ENCODE peak calls at places on chromosomes 11 and 22, in four cellular contexts. R, X, W and U are unnamed samples.

GRCh38 chr22:43343262-43343988 is at the start of gene SCUBE1:
- DNase-seq in R (no peak), X (peak), W (peak), U (no peak)

GRCh38 chr11:61697093-61697492 is 16.9 kb downstream of the DAGLA start:
- DNase-seq in R (no peak), X (no peak), W (no peak), U (no peak)

GRCh38 chr11:27837895-27838563 is 137.8 kb upstream of the BDNF start:
- DNase-seq in R (no peak), X (no peak), W (no peak), U (no peak)

GRCh38 chr22:29028468-29028867 is 33.2 kb downstream of the C22orf31 start:
- DNase-seq in R (no peak), X (no peak), W (no peak), U (no peak)

GRCh38 chr22:23289851-23290724 is 109.8 kb downstream of the BCR start:
- DNase-seq in R (no peak), X (peak), W (no peak), U (no peak)

GRCh38 chr22:22704156-22704946 is 59.9 kb downstream of the GGTLC2 start:
- DNase-seq in R (no peak), X (no peak), W (no peak), U (no peak)

GRCh38 chr11:72309074-72309598 is 65.2 kb upstream of the PHOX2A start:
- DNase-seq in R (no peak), X (no peak), W (no peak), U (no peak)

GRCh38 chr11:111229604-111230003 is 15.9 kb upstream of the POU2AF2 start:
- DNase-seq in R (no peak), X (no peak), W (no peak), U (no peak)

GRCh38 chr22:29219881-29220670 is 14.4 kb downstream of the EMID1 start:
- DNase-seq in R (no peak), X (no peak), W (no peak), U (peak)

GRCh38 chr11:30346068-30346688 is 23.3 kb downstream of the ARL14EP start:
- DNase-seq in R (peak), X (peak), W (no peak), U (peak)

GRCh38 chr11:60899021-60899936 is 7.1 kb downstream of the PRPF19 start:
- DNase-seq in R (peak), X (peak), W (no peak), U (no peak)

GRCh38 chr11:127345819-127346459 is 345.4 kb upstream of the KIRREL3 start:
- DNase-seq in R (no peak), X (peak), W (no peak), U (no peak)

GRCh38 chr22:50398698-50399648 is 55.8 kb downstream of the PPP6R2 start:
- DNase-seq in R (no peak), X (no peak), W (no peak), U (peak)

GRCh38 chr22:40310081-40310770 is 36.1 kb upstream of the ADSL start:
- DNase-seq in R (peak), X (no peak), W (peak), U (no peak)

GRCh38 chr11:77127674-77127968 is 425 bp upstream of the MYO7A start:
- DNase-seq in R (no peak), X (peak), W (no peak), U (no peak)

GRCh38 chr11:71420455-71421241 is 27.5 kb downstream of the DHCR7 start:
- DNase-seq in R (peak), X (peak), W (no peak), U (peak)

GRCh38 chr11:102345923-102346322 is 1.1 kb upstream of the BIRC2 start:
- DNase-seq in R (no peak), X (no peak), W (no peak), U (no peak)

GRCh38 chr22:17143826-17144225 is 15.3 kb downstream of the HDHD5 start:
- DNase-seq in R (no peak), X (no peak), W (no peak), U (no peak)

GRCh38 chr11:67105964-67106363 is 13.1 kb upstream of the KDM2A start:
- DNase-seq in R (no peak), X (no peak), W (no peak), U (no peak)

GRCh38 chr11:57547854-57548377 is 10.5 kb downstream of the SMTNL1 start:
- DNase-seq in R (no peak), X (no peak), W (no peak), U (no peak)

GRCh38 chr11:91470656-91471055 is 754.0 kb upstream of the FAT3 start:
- DNase-seq in R (no peak), X (no peak), W (no peak), U (no peak)

GRCh38 chr11:69923196-69923595 is 104.0 kb upstream of the FGF3 start:
- DNase-seq in R (no peak), X (no peak), W (peak), U (no peak)

GRCh38 chr11:102476812-102477211 is 24.2 kb upstream of the TMEM123 start:
- DNase-seq in R (no peak), X (peak), W (no peak), U (peak)

GRCh38 chr11:86954288-86955110 is 696 bp downstream of the FZD4 start:
- DNase-seq in R (no peak), X (peak), W (peak), U (no peak)

GRCh38 chr11:1691878-1692707 is 4.9 kb upstream of the KRTAP5-6 start:
- DNase-seq in R (no peak), X (no peak), W (no peak), U (no peak)

GRCh38 chr11:1692708-1693326 is 4.2 kb upstream of the KRTAP5-6 start:
- DNase-seq in R (no peak), X (no peak), W (no peak), U (no peak)

GRCh38 chr11:1694846-1695547 is 2.0 kb upstream of the KRTAP5-6 start:
- DNase-seq in R (no peak), X (no peak), W (no peak), U (no peak)

GRCh38 chr11:1694064-1694845 is 2.7 kb upstream of the KRTAP5-6 start:
- DNase-seq in R (peak), X (peak), W (peak), U (no peak)

DNA sequence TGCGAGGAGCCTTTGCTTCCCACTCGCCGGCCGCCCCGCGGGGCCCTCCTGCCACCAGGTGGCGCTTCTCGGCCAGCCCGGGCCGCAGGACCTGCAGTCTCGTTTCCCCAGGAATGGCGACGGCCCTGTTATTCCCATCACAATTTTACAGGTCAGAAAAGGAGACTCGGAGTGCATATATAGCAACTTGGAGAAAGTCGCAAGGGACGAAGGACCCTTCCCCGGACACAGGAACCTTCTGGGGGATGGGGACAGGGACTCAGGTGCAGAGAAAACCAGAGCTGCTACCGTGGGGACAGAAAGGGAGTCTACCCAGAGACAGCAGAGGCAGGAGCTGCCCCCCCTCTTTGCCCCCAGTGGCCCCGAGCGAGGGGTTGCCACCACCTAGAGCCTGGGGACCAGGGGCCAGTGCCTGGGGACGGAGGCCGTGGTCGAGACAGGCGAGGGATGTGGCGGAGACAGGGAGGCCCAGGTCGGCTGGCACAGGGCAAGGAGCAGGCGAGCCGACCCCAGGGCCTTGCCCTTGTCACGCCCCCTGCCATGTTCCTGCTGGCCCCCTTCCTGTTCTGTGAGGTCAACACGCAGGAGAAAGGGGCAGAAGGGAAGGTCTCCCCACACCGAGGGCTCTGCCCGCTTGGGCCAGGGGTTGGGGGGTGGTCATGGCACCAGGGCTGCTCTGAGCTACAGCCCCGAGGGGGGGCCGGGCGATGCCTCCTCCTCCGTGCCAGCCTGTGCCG is 3.5 kb upstream of the KRTAP5-6 start:
- DNase-seq in R (peak), X (peak), W (peak), U (no peak)
- H3K4me3 ChIP-seq in R (peak), X (peak), W (peak), U (peak)

DNA sequence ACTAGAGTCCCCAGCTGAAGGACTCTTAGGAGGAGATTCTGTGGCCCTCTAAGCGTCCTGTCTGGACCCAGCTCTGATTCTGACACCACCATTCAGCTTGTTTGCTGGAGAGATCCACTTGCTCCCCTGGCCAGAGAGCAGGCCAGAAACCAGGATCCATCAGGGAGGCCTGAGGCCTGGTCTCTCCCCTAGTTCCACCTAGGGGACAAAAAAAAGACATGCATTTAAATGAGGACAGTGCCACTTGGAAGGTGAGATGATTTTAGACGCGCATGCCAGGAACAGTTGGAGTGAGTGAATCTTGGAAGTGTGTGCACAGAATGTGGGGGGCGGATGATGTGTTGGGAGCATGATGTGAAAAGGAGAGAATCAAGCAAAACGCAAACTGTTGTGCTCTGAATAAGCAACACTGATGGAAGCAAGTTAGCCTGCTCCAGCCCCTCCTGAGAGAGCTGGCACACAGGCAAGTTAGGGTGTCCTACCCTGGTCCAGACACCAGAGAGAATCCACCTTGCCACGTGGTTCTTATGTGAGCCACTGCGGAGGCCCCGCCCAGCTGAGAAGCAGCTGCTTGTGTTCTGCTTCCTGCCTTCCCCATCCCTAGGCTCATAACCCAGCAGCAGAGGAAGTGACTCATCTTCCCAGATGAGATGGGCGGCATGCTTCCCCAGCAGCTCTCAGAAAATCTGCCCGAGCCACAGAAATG is 8.0 kb upstream of the SLCO2B1 start:
- DNase-seq in R (peak), X (no peak), W (peak), U (no peak)
- TF ChIP-seq CTCF in R (no peak), X (no peak), W (no peak), U (no peak)

GRCh38 chr11:113859665-113860064 is 15.7 kb downstream of the USP28 start:
- DNase-seq in R (no peak), X (no peak), W (no peak), U (no peak)
- H3K4me3 ChIP-seq in R (no peak), X (no peak), W (no peak), U (no peak)

GRCh38 chr11:68844801-68845200 is 3.1 kb upstream of the CPT1A start:
- DNase-seq in R (no peak), X (no peak), W (no peak), U (no peak)

GRCh38 chr11:68844376-68844775 is 2.7 kb upstream of the CPT1A start:
- DNase-seq in R (no peak), X (no peak), W (no peak), U (no peak)

GRCh38 chr11:68842427-68843051 is 823 bp upstream of the CPT1A start:
- DNase-seq in R (no peak), X (no peak), W (no peak), U (no peak)

GRCh38 chr11:68843052-68843561 is 1.4 kb upstream of the CPT1A start:
- DNase-seq in R (no peak), X (no peak), W (peak), U (no peak)

DNA sequence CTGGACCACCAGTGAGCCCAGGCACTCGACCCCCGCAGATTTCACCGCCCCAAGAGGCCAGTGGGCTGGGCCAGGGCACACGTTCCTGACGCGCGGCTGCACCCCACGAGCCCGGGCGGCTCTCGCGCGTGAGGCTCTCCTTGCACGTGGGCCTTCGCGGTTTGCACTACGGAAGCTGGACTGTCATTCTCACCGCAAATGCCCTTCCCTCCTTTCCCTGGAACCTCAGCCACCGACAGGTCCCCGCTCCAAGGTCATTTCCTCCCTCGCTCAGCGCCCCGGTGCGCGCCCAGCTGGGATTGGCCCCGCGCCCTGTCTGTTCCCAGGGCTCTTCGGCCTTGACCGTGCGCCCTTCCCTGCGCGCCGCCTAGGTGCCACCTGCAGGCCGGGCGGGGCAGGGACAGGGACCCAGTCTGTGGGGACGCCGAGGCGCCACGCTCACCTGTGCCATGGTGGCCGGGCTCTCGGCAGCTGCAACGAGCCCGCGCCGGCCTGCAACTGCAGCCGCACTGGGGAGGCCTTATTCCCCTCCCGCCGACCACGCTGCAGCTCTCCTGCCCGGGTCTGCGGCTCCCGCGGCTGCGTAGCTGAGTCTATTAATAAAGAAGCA is 2.1 kb upstream of the CPT1A start:
- DNase-seq in R (no peak), X (peak), W (peak), U (no peak)
- TF ChIP-seq CTCF in R (peak), X (peak), W (peak), U (peak)

DNA sequence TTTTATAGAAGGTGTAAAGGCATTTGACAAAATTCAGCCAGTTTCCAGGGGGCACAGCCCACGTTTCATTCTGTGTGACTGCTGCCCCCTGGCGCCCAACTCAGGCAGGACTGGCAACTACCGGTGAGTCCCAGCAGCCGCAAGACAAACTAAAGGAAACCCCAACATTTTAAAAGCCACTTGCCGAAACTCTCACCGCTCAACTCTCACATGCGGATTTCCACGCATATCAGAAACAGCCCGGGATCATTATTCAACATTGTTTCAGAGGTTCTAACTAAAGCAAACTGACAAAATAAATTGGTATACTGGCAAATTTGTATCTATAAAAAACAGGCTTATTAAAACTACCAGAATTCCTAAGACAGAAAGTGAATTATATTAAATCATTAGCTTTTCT is 48.2 kb downstream of the MORC2 start:
- DNase-seq in R (peak), X (peak), W (peak), U (peak)
- H3K4me3 ChIP-seq in R (no peak), X (no peak), W (no peak), U (no peak)

GRCh38 chr22:36423461-36424404 is 36.0 kb upstream of the MYH9 start:
- DNase-seq in R (peak), X (no peak), W (no peak), U (no peak)
- TF ChIP-seq CTCF in R (no peak), X (no peak), W (no peak), U (no peak)

GRCh38 chr22:37566329-37566837 is 6.1 kb downstream of the CDC42EP1 start:
- DNase-seq in R (no peak), X (no peak), W (no peak), U (no peak)

GRCh38 chr22:37567991-37568390 is 7.7 kb downstream of the CDC42EP1 start:
- DNase-seq in R (no peak), X (no peak), W (no peak), U (no peak)

GRCh38 chr22:37564111-37564711 is 3.9 kb downstream of the CDC42EP1 start:
- DNase-seq in R (no peak), X (no peak), W (peak), U (no peak)

GRCh38 chr22:37566903-37567798 is 6.9 kb downstream of the CDC42EP1 start:
- DNase-seq in R (no peak), X (peak), W (peak), U (peak)

DNA sequence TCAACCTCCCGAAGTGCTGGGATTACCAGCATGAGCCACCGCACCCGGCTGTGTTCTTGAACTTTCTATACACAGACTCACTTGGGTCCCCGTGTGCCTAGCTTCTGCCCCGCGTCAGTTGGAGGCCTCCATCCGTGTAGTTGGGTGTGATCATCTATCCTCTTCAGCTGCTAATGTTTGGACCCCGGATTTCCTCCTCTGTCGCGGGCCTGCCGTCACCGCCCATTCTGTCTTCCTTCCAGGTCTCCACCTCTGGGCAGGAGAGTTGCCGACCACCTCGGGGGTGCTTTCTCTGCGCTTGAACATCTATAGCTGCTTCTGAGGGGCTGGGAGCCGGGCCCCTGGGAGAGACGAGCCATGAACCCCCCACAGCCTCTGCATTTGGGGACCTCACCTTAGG is 5.5 kb downstream of the CDC42EP1 start:
- DNase-seq in R (no peak), X (no peak), W (no peak), U (no peak)
- H3K4me3 ChIP-seq in R (no peak), X (no peak), W (no peak), U (no peak)

GRCh38 chr22:47919893-47920292 is 1157.4 kb downstream of the TBC1D22A start:
- DNase-seq in R (no peak), X (no peak), W (no peak), U (no peak)

GRCh38 chr22:47920380-47920959 is 1158.0 kb downstream of the TBC1D22A start:
- DNase-seq in R (no peak), X (no peak), W (no peak), U (no peak)

GRCh38 chr22:47921906-47922305 is 1159.5 kb downstream of the TBC1D22A start:
- DNase-seq in R (no peak), X (no peak), W (no peak), U (no peak)

GRCh38 chr22:47918936-47919505 is 1156.6 kb downstream of the TBC1D22A start:
- DNase-seq in R (no peak), X (no peak), W (no peak), U (no peak)

DNA sequence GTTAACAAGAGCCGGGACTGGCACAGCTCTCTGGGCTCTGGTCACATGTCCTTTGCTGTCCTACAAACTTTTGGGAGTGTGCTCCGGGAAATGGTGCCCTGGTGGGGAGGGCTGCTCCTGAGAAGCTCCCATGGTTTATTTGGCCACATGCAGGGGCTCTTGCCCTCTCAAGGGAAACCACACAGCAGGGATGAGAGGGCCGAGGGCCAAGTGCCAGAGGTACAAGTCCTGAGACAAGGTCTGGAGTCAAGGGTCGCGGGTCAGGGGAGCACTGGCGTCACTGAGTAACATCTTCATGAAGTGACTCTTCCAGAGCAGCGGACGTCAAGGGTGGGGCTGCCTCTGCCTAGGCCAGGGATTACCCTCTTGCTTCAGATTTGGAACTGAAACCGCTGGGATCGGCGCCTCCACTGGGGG is 1160.6 kb downstream of the TBC1D22A start:
- DNase-seq in R (no peak), X (no peak), W (no peak), U (no peak)
- TF ChIP-seq CTCF in R (no peak), X (no peak), W (no peak), U (no peak)

GRCh38 chr11:13667245-13667644 is 1.2 kb upstream of the FAR1 start:
- DNase-seq in R (no peak), X (no peak), W (no peak), U (no peak)
- H3K4me3 ChIP-seq in R (no peak), X (peak), W (peak), U (no peak)

DNA sequence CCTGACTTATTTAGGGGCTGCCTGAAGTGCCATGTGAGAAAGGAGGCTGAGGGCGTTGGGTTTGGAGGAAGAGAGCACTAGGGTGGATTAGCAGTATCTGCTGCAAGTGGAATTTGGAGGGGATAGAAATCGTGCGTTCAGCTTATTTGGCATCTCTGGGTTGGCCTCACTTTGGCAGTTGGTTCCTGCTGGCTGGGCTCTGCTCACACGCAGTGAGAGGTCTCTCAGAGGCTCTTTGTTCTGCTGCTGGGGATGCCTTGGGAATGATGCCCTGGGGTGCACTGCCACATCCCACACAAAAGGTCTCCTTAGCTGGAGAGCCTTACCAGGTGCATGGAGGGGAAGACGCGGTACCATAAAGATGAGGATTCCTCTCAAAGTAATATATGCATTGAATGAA is 17.7 kb upstream of the MICAL2 start:
- DNase-seq in R (no peak), X (no peak), W (no peak), U (no peak)
- TF ChIP-seq CTCF in R (no peak), X (no peak), W (no peak), U (no peak)